ENCODE peak calls at places on chromosomes 2 and 18, in eight cellular contexts. T, V, D, L, F, R, O and B are unnamed samples.
A peak's percentile ranks its signal among the peaks of the same experiment; 100 is the strongest.

GRCh38 chr2:123103902-123104301 is 921.2 kb upstream of the CNTNAP5 start:
- DNase-seq in T (no peak), V (no peak), D (no peak), L (no peak), F (no peak), R (no peak), O (no peak), B (no peak)

GRCh38 chr2:47360283-47360682 is 42.7 kb upstream of the MSH2 start:
- DNase-seq in T (no peak), V (no peak), D (no peak), L (no peak), F (no peak), R (no peak), O (no peak), B (no peak)

GRCh38 chr18:36769611-36770314 is 59.0 kb downstream of the TPGS2 start:
- DNase-seq in T (no peak), V (no peak), D (no peak), L (no peak), F (peak; percentile 66), R (no peak), O (no peak), B (peak; percentile 26)

GRCh38 chr2:52916976-52917375 is 850.6 kb upstream of the CHAC2 start:
- DNase-seq in T (no peak), V (no peak), D (no peak), L (no peak), F (no peak), R (no peak), O (no peak), B (no peak)

GRCh38 chr18:48801728-48802542 is 148.8 kb downstream of the SMAD7 start:
- DNase-seq in T (peak; percentile 25), V (no peak), D (no peak), L (no peak), F (peak; percentile 28), R (no peak), O (peak; percentile 24), B (no peak)

GRCh38 chr2:195574305-195574704 is 82.7 kb upstream of the SLC39A10 start:
- DNase-seq in T (no peak), V (no peak), D (no peak), L (no peak), F (no peak), R (no peak), O (no peak), B (no peak)

GRCh38 chr2:9160732-9161131 is 45.9 kb upstream of the ASAP2 start:
- DNase-seq in T (no peak), V (no peak), D (no peak), L (no peak), F (no peak), R (no peak), O (no peak), B (no peak)

GRCh38 chr2:155035246-155035645 is 336.8 kb downstream of the KCNJ3 start:
- DNase-seq in T (no peak), V (no peak), D (no peak), L (no peak), F (no peak), R (no peak), O (no peak), B (no peak)

GRCh38 chr2:86249176-86249842 is 50.1 kb downstream of the MRPL35 start:
- DNase-seq in T (no peak), V (no peak), D (peak; percentile 17), L (no peak), F (no peak), R (no peak), O (peak; percentile 49), B (no peak)

GRCh38 chr2:177551989-177552413 is 159.4 kb downstream of the AGPS start:
- DNase-seq in T (no peak), V (peak; percentile 38), D (no peak), L (no peak), F (peak; percentile 78), R (peak; percentile 68), O (no peak), B (no peak)

DNA sequence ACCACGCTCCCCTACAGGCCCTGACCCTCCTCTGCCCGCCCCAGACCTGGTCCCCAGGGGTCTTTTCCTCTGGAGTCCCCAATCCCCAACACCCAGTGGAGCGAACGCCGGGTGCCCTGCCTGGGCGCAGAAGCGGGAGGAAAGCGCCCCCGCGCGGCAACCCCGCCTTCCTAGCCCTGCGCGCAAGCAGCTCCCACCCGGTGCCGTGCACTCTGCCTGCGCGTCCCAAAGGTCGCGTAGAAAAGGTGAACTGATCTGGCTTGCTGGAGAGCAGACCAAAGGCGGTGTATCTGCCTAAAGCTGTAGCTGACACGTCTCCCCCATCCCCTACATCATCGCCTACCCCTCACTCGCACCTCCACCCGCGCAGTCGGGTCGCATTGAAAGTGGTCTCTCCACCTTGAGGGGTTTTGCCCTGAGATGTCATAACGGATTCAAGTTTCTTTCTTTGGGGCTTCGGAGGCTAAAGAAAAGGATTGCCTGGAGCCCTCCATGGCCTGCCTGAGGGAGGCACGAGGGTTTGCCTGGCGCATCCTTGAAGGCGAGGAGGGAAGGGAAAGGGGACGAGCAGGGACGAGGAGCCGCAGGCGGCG is 5.7 kb downstream of the GAD1 start:
- DNase-seq in T (peak; percentile 52), V (no peak), D (no peak), L (no peak), F (peak; percentile 61), R (peak; percentile 54), O (no peak), B (no peak)
- H3K4me3 ChIP-seq in T (peak overlapping the region; percentile 57), V (no peak overlapping the region), D (no peak overlapping the region), L (peak overlapping the region; percentile 51), F (peak overlapping the region; percentile 51), R (no peak overlapping the region), O (no peak overlapping the region), B (no peak overlapping the region)

GRCh38 chr2:38534746-38535403 is 67.9 kb downstream of the HNRNPLL start:
- DNase-seq in T (no peak), V (no peak), D (no peak), L (no peak), F (no peak), R (no peak), O (no peak), B (no peak)

GRCh38 chr2:38533757-38534545 is 68.8 kb downstream of the HNRNPLL start:
- DNase-seq in T (no peak), V (no peak), D (no peak), L (no peak), F (no peak), R (no peak), O (no peak), B (no peak)

GRCh38 chr2:38533180-38533579 is 69.5 kb downstream of the HNRNPLL start:
- DNase-seq in T (no peak), V (peak; percentile 58), D (no peak), L (no peak), F (peak; percentile 61), R (no peak), O (no peak), B (no peak)

GRCh38 chr2:38535745-38536506 is 66.8 kb downstream of the HNRNPLL start:
- DNase-seq in T (peak; percentile 88), V (peak; percentile 75), D (no peak), L (peak; percentile 77), F (peak; percentile 96), R (peak; percentile 93), O (peak; percentile 91), B (peak; percentile 82)

DNA sequence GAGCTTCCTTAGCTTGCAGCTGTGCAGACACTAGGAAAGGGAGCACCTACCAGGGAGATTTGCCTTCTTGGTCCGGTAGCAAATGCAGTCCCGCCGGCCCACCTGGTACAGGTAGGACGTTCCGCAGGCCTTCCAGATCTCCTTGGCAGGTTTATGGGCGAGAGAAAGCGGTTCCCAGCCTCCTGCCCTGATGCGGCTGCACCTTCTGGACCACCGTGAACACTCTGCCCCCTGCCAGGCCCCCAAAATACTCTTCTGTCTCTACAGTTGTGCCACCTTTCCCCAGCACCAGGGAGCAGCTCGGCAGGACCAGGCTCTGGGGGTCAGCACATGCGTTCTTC is 67.4 kb downstream of the HNRNPLL start:
- DNase-seq in T (no peak), V (no peak), D (no peak), L (no peak), F (peak; percentile 51), R (no peak), O (no peak), B (no peak)
- H3K4me3 ChIP-seq in T (no peak overlapping the region), V (no peak overlapping the region), D (no peak overlapping the region), L (no peak overlapping the region), F (peak overlapping the region; percentile 56), R (peak overlapping the region; percentile 54), O (peak overlapping the region; percentile 46), B (no peak overlapping the region)

GRCh38 chr2:179671314-179671713 is 190.1 kb downstream of the ZNF385B start:
- DNase-seq in T (no peak), V (no peak), D (no peak), L (no peak), F (no peak), R (no peak), O (no peak), B (no peak)

GRCh38 chr2:179675435-179675834 is 186.0 kb downstream of the ZNF385B start:
- DNase-seq in T (no peak), V (no peak), D (no peak), L (no peak), F (no peak), R (no peak), O (no peak), B (no peak)

GRCh38 chr2:179682756-179683155 is 178.7 kb downstream of the ZNF385B start:
- DNase-seq in T (no peak), V (peak; percentile 31), D (no peak), L (no peak), F (no peak), R (no peak), O (no peak), B (no peak)

GRCh38 chr2:179677746-179678505 is 183.5 kb downstream of the ZNF385B start:
- DNase-seq in T (no peak), V (no peak), D (no peak), L (no peak), F (no peak), R (no peak), O (no peak), B (no peak)

GRCh38 chr2:179677148-179677688 is 184.2 kb downstream of the ZNF385B start:
- DNase-seq in T (no peak), V (no peak), D (no peak), L (no peak), F (no peak), R (no peak), O (no peak), B (no peak)
- H3K4me3 ChIP-seq in T (no peak overlapping the region), V (no peak overlapping the region), D (no peak overlapping the region), L (no peak overlapping the region), F (no peak overlapping the region), R (no peak overlapping the region), O (no peak overlapping the region), B (no peak overlapping the region)

GRCh38 chr2:42928692-42929576 is 136.6 kb upstream of the HAAO start:
- DNase-seq in T (no peak), V (no peak), D (no peak), L (no peak), F (peak; percentile 63), R (no peak), O (peak; percentile 36), B (peak; percentile 94)

GRCh38 chr2:42928161-42928691 is 135.8 kb upstream of the HAAO start:
- DNase-seq in T (no peak), V (no peak), D (no peak), L (no peak), F (peak; percentile 67), R (no peak), O (peak; percentile 27), B (peak; percentile 74)

GRCh38 chr2:42929985-42930581 is 137.7 kb upstream of the HAAO start:
- DNase-seq in T (no peak), V (no peak), D (peak; percentile 86), L (no peak), F (peak; percentile 65), R (no peak), O (peak; percentile 61), B (peak; percentile 87)

GRCh38 chr2:42931147-42931817 is 138.9 kb upstream of the HAAO start:
- DNase-seq in T (no peak), V (no peak), D (no peak), L (no peak), F (no peak), R (no peak), O (no peak), B (peak; percentile 54)

GRCh38 chr2:42929577-42929984 is 137.2 kb upstream of the HAAO start:
- DNase-seq in T (no peak), V (no peak), D (no peak), L (no peak), F (no peak), R (no peak), O (peak; percentile 33), B (peak; percentile 50)
- H3K4me3 ChIP-seq in T (no peak overlapping the region), V (no peak overlapping the region), D (no peak overlapping the region), L (no peak overlapping the region), F (no peak overlapping the region), R (no peak overlapping the region), O (no peak overlapping the region), B (no peak overlapping the region)